ENCODE peak calls at places on chromosome 1, in ten cellular contexts. B, P, E, X, Q, D, A, K, S and T are unnamed samples.
A peak's percentile ranks its signal among the peaks of the same experiment; 100 is the strongest.

GRCh38 chr1:54488065-54488750 is 59.8 kb upstream of the ACOT11 start:
- DNase-seq in B (peak; percentile 93), P (peak; percentile 92), E (peak; percentile 95), X (peak; percentile 95), Q (peak; percentile 93), D (peak; percentile 95), A (peak; percentile 85), K (peak; percentile 98), S (peak; percentile 95), T (peak; percentile 93)

GRCh38 chr1:111723091-111723806 is 15.9 kb downstream of the INKA2 start:
- DNase-seq in B (no peak), P (no peak), E (no peak), X (no peak), Q (no peak), D (no peak), A (no peak), K (no peak), S (no peak), T (no peak)

GRCh38 chr1:243959998-243960397 is 91.1 kb upstream of the ZBTB18 start:
- DNase-seq in B (no peak), P (no peak), E (no peak), X (no peak), Q (no peak), D (no peak), A (no peak), K (no peak), S (no peak), T (no peak)

GRCh38 chr1:100524355-100524754 is 13.6 kb upstream of the GPR88 start:
- DNase-seq in B (no peak), P (no peak), E (no peak), X (no peak), Q (no peak), D (no peak), A (no peak), K (no peak), S (no peak), T (no peak)

GRCh38 chr1:156870734-156871133 is 10.1 kb downstream of the NTRK1 start:
- DNase-seq in B (no peak), P (no peak), E (no peak), X (no peak), Q (no peak), D (no peak), A (no peak), K (no peak), S (peak; percentile 6), T (no peak)

GRCh38 chr1:162193815-162194214 is 124.3 kb downstream of the NOS1AP start:
- DNase-seq in B (no peak), P (no peak), E (no peak), X (peak; percentile 26), Q (peak; percentile 15), D (no peak), A (no peak), K (no peak), S (no peak), T (no peak)

GRCh38 chr1:164602480-164603093 is 43.6 kb downstream of the PBX1 start:
- DNase-seq in B (peak; percentile 68), P (no peak), E (peak; percentile 61), X (peak; percentile 64), Q (peak; percentile 40), D (peak; percentile 72), A (no peak), K (no peak), S (peak; percentile 73), T (no peak)

GRCh38 chr1:29876441-29876840 is 640.1 kb downstream of the PTPRU start:
- DNase-seq in B (no peak), P (no peak), E (no peak), X (no peak), Q (no peak), D (no peak), A (no peak), K (no peak), S (no peak), T (no peak)

GRCh38 chr1:54318415-54318814 is 87.8 kb downstream of the SSBP3 start:
- DNase-seq in B (no peak), P (no peak), E (no peak), X (no peak), Q (no peak), D (no peak), A (no peak), K (no peak), S (peak; percentile 22), T (no peak)

GRCh38 chr1:97245682-97246081 is 524.1 kb downstream of the PTBP2 start:
- DNase-seq in B (no peak), P (no peak), E (no peak), X (no peak), Q (no peak), D (no peak), A (no peak), K (no peak), S (no peak), T (no peak)

GRCh38 chr1:43776043-43776761 is 68.9 kb downstream of the ST3GAL3 start:
- DNase-seq in B (no peak), P (no peak), E (no peak), X (no peak), Q (no peak), D (no peak), A (no peak), K (peak; percentile 66), S (no peak), T (no peak)

GRCh38 chr1:40901886-40902633 is 39.9 kb upstream of the CITED4 start:
- DNase-seq in B (no peak), P (no peak), E (no peak), X (peak; percentile 30), Q (peak; percentile 45), D (peak; percentile 10), A (no peak), K (no peak), S (peak; percentile 71), T (no peak)

GRCh38 chr1:235875236-235875635 is 8.5 kb upstream of the LYST start:
- DNase-seq in B (no peak), P (no peak), E (no peak), X (no peak), Q (no peak), D (no peak), A (no peak), K (no peak), S (no peak), T (no peak)

GRCh38 chr1:24643362-24644346 is 552 bp downstream of the SRRM1 start:
- DNase-seq in B (no peak), P (no peak), E (peak; percentile 51), X (no peak), Q (peak; percentile 55), D (no peak), A (peak; percentile 70), K (peak; percentile 68), S (no peak), T (peak; percentile 26)

GRCh38 chr1:93253471-93253870 is 72.9 kb downstream of the CCDC18 start:
- DNase-seq in B (no peak), P (no peak), E (no peak), X (no peak), Q (no peak), D (no peak), A (no peak), K (no peak), S (no peak), T (no peak)

GRCh38 chr1:44650159-44650831 is 24.0 kb downstream of the TMEM53 start:
- DNase-seq in B (no peak), P (peak; percentile 56), E (no peak), X (peak; percentile 74), Q (no peak), D (peak; percentile 49), A (no peak), K (no peak), S (peak; percentile 79), T (no peak)

GRCh38 chr1:25193151-25193742 is 39.1 kb downstream of the SYF2 start:
- DNase-seq in B (no peak), P (no peak), E (no peak), X (no peak), Q (no peak), D (no peak), A (no peak), K (no peak), S (no peak), T (peak; percentile 43)

GRCh38 chr1:17013598-17014320 is 2.0 kb upstream of the ATP13A2 start:
- DNase-seq in B (no peak), P (peak; percentile 24), E (no peak), X (no peak), Q (no peak), D (no peak), A (no peak), K (peak; percentile 58), S (no peak), T (no peak)

GRCh38 chr1:99968214-99968613 is 1.6 kb upstream of the SLC35A3 start:
- DNase-seq in B (no peak), P (no peak), E (no peak), X (no peak), Q (no peak), D (no peak), A (no peak), K (no peak), S (no peak), T (no peak)

GRCh38 chr1:109394591-109395281 is 3.0 kb downstream of the SORT1 start:
- DNase-seq in B (no peak), P (no peak), E (no peak), X (no peak), Q (no peak), D (no peak), A (no peak), K (no peak), S (no peak), T (no peak)
- H3K4me1 ChIP-seq in B (peaks cover 39% of the 10 kb centered on the region), P (peaks cover 11% of the 10 kb centered on the region), E (peaks cover 9% of the 10 kb centered on the region), X (peaks cover 82% of the 10 kb centered on the region), Q (peaks cover 6% of the 10 kb centered on the region), D (peaks cover 2% of the 10 kb centered on the region), A (peaks cover 10% of the 10 kb centered on the region), K (peaks cover 61% of the 10 kb centered on the region), S (peaks cover 59% of the 10 kb centered on the region), T (peaks cover 35% of the 10 kb centered on the region)

DNA sequence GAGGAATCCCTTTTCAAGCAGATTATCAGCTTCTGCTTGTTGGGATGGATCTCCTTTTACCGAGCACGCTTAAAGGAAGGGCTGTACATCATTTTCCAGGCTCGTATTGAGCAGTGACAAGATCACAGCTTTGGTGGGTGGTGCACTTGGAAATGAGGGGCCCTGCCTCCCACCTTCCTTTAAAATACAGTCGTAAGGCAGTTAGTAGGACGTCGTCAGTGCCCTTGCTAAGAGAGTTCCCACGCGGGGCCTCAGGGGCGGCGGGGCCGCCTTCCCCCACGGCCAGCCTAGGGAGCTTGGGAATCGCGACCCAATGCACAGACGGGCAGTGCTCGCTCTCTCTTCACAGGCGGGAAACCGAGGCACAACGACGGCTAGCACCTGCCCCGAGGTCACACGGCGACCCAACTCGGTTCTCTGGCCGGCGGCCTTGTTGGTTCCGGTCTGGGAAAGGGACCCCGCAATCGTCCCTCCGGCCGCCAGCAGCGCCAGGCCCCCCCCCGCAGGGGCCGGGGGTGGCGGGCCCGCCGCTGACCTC is 58.6 kb downstream of the H3-3A start:
- DNase-seq in B (no peak), P (no peak), E (no peak), X (no peak), Q (no peak), D (no peak), A (no peak), K (no peak), S (no peak), T (no peak)
- H3K4me1 ChIP-seq in B (peaks cover 12% of the 10 kb centered on the region), P (no peaks in the 10 kb centered on the region), E (peaks cover 4% of the 10 kb centered on the region), X (peaks cover 19% of the 10 kb centered on the region), Q (no peaks in the 10 kb centered on the region), D (peaks cover 6% of the 10 kb centered on the region), A (peaks cover 25% of the 10 kb centered on the region), K (peaks cover 10% of the 10 kb centered on the region), S (no peaks in the 10 kb centered on the region), T (peaks cover 15% of the 10 kb centered on the region)

GRCh38 chr1:1145547-1145914 is 28.1 kb upstream of the TTLL10 start:
- DNase-seq in B (no peak), P (no peak), E (no peak), X (no peak), Q (no peak), D (no peak), A (no peak), K (no peak), S (no peak), T (no peak)
- H3K4me1 ChIP-seq in B (no peaks in the 10 kb centered on the region), P (no peaks in the 10 kb centered on the region), E (peaks cover 14% of the 10 kb centered on the region), X (no peaks in the 10 kb centered on the region), Q (no peaks in the 10 kb centered on the region), D (no peaks in the 10 kb centered on the region), A (peaks cover 16% of the 10 kb centered on the region), K (no peaks in the 10 kb centered on the region), S (no peaks in the 10 kb centered on the region), T (no peaks in the 10 kb centered on the region)

GRCh38 chr1:203800001-203800400 is 4.6 kb downstream of the ZBED6 start:
- DNase-seq in B (no peak), P (no peak), E (no peak), X (no peak), Q (no peak), D (no peak), A (no peak), K (peak; percentile 75), S (no peak), T (no peak)
- H3K4me1 ChIP-seq in B (peaks cover 13% of the 10 kb centered on the region), P (peaks cover 7% of the 10 kb centered on the region), E (peaks cover 4% of the 10 kb centered on the region), X (peaks cover 82% of the 10 kb centered on the region), Q (peaks cover 12% of the 10 kb centered on the region), D (no peaks in the 10 kb centered on the region), A (peaks cover 55% of the 10 kb centered on the region), K (peaks cover 40% of the 10 kb centered on the region), S (peaks cover 69% of the 10 kb centered on the region), T (peaks cover 8% of the 10 kb centered on the region)